ENCODE peak calls at places on chromosomes 13 and 19, in ten cellular contexts. Y is right lobe of liver, G is HCT116, F is nephron progenitor cell, K is body of pancreas, U is uterus, L is AG04449, D is fibroblast of lung, J is Caco-2, E is K562. W is an unnamed sample.

GRCh38 chr13:94234766-94235165 is 244.7 kb downstream of the DCT start:
- DNase-seq in L (no peak), J (no peak), G (no peak), Y (no peak), E (no peak), F (no peak), D (no peak), K (no peak), U (no peak), W (no peak)

GRCh38 chr19:51493776-51494175 is 7.8 kb downstream of the SIGLEC12 start:
- DNase-seq in Y (no peak), F (no peak), G (no peak), E (no peak), J (no peak), D (no peak), K (peak; percentile 11), U (no peak), L (no peak), W (no peak)

GRCh38 chr13:29369060-29369743 is 226.3 kb downstream of the SLC7A1 start:
- DNase-seq in G (peak; percentile 27), L (no peak), D (peak; percentile 23), J (no peak), U (no peak), E (no peak), Y (no peak), F (peak; percentile 17), K (peak; percentile 16), W (no peak)

GRCh38 chr13:50229935-50230334 is 214.7 kb downstream of the KCNRG start:
- DNase-seq in E (no peak), D (no peak), G (no peak), U (no peak), Y (no peak), L (no peak), J (no peak), F (no peak), K (no peak), W (no peak)

GRCh38 chr19:51368366-51369282 is at the start of gene CLDND2:
- DNase-seq in E (peak; percentile 40), G (no peak), J (no peak), L (no peak), D (no peak), Y (no peak), K (no peak), U (no peak), F (no peak), W (no peak)

GRCh38 chr13:103297083-103297482 is 230.9 kb upstream of the SLC10A2 start:
- DNase-seq in L (no peak), J (no peak), F (no peak), U (no peak), K (no peak), D (no peak), Y (no peak), E (no peak), G (no peak), W (no peak)

GRCh38 chr13:73412933-73413332 is 354.1 kb downstream of the KLF5 start:
- DNase-seq in Y (no peak), L (no peak), U (no peak), G (peak; percentile 60), E (no peak), J (no peak), K (no peak), D (no peak), F (no peak), W (no peak)

GRCh38 chr13:76828316-76828741 is 57.9 kb downstream of the KCTD12 start:
- DNase-seq in G (no peak), Y (no peak), D (no peak), J (no peak), L (no peak), F (no peak), U (no peak), K (no peak), E (no peak), W (no peak)

GRCh38 chr19:40530091-40530901 is 46.4 kb upstream of the SHKBP1 start:
- DNase-seq in U (no peak), D (no peak), J (no peak), K (no peak), G (no peak), Y (peak; percentile 22), F (peak; percentile 92), E (peak; percentile 97), L (no peak), W (no peak)

GRCh38 chr19:5128251-5128931 is 159.5 kb downstream of the KDM4B start:
- DNase-seq in G (no peak), J (no peak), U (peak; percentile 67), K (peak; percentile 93), D (peak; percentile 83), F (peak; percentile 70), Y (peak; percentile 67), E (peak; percentile 93), L (no peak), W (no peak)

GRCh38 chr19:58279925-58280316 is 1.2 kb downstream of the ZNF8 start:
- DNase-seq in J (no peak), U (no peak), G (no peak), K (no peak), E (no peak), Y (no peak), L (no peak), F (no peak), D (no peak), W (no peak)

GRCh38 chr13:74056829-74057564 is 77.2 kb downstream of the KLF12 start:
- DNase-seq in F (no peak), D (no peak), U (peak; percentile 20), Y (no peak), E (no peak), L (no peak), K (peak; percentile 10), G (no peak), J (no peak), W (no peak)

GRCh38 chr19:33102893-33103292 is 21.9 kb downstream of the GPATCH1 start:
- DNase-seq in F (no peak), K (no peak), E (no peak), J (no peak), D (no peak), L (no peak), U (no peak), Y (no peak), G (no peak), W (no peak)

GRCh38 chr13:92716749-92717148 is 509.9 kb upstream of the GPC6 start:
- DNase-seq in Y (no peak), G (no peak), U (no peak), J (no peak), D (peak; percentile 21), E (no peak), F (no peak), K (no peak), L (no peak), W (no peak)

GRCh38 chr13:105139380-105140285 is 1395.8 kb downstream of the EFNB2 start:
- DNase-seq in L (no peak), Y (peak; percentile 18), G (peak; percentile 44), F (no peak), K (peak; percentile 38), J (peak; percentile 45), D (peak; percentile 6), U (no peak), E (no peak), W (no peak)
- TF ChIP-seq CTCF in L (no peak), Y (no peak), G (peak; percentile 16), F (no peak), K (no peak), J (no peak), D (peak; percentile 69), U (no peak), E (no peak), W (no peak)

DNA sequence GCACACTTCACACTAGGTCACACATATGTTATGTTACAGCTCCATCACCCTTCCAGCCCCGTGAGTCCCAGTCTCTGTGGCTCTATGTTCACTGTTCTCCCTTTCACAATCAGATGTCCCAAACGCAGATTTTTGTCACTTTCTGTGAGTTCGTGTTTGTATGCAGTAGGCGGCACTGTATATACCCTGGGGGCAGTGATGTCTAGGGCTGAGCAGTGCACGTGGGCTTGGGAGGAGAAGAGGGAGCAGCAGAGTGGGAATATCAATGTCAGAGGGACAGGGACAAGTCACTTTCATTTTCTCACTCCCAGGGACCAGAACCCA is 22.0 kb downstream of the PSG1 start:
- DNase-seq in K (no peak), E (no peak), J (no peak), G (no peak), Y (no peak), F (no peak), D (no peak), U (no peak), L (no peak), W (no peak)
- TF ChIP-seq CTCF in K (no peak), E (no peak), J (no peak), G (peak; percentile 9), Y (no peak), F (no peak), D (no peak), U (no peak), L (no peak), W (no peak)

GRCh38 chr19:11251650-11252314 is 10.5 kb downstream of the DOCK6 start:
- DNase-seq in E (no peak), F (no peak), D (no peak), U (no peak), Y (no peak), K (no peak), L (no peak), J (no peak), G (no peak), W (no peak)

GRCh38 chr19:11252665-11253355 is 9.5 kb downstream of the DOCK6 start:
- DNase-seq in J (no peak), E (no peak), F (no peak), Y (no peak), L (no peak), K (no peak), U (no peak), D (no peak), G (no peak), W (no peak)

GRCh38 chr19:11256189-11256588 is 6.1 kb downstream of the DOCK6 start:
- DNase-seq in G (no peak), D (no peak), Y (no peak), U (peak; percentile 51), E (no peak), F (peak; percentile 45), J (no peak), L (no peak), K (peak; percentile 13), W (no peak)

GRCh38 chr19:11257827-11258380 is 4.4 kb downstream of the DOCK6 start:
- DNase-seq in L (no peak), G (no peak), D (no peak), K (no peak), Y (no peak), J (no peak), F (no peak), U (no peak), E (no peak), W (no peak)

DNA sequence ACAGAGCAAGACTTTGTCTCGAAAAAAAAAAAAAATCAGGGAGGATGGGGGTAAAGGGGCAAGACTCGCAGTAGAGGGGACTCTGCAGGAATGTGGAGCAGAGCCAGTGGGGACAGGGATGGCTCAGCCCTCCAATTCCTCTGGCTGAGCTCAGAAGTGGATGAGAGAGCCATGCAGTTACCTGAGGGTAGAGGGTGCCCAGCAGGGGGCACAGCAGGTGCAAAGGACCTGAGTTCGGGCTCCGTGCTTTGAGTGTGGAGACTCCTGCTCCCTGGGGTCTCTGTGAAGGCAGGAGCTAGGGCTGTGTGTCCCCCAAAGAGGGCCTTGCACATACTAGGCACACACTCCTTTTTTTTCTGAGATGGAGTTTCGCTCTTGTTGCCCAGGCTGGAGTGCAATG is 7.7 kb downstream of the DOCK6 start:
- DNase-seq in G (no peak), J (no peak), Y (no peak), D (no peak), K (no peak), L (no peak), U (no peak), E (no peak), F (no peak), W (no peak)
- TF ChIP-seq CTCF in G (peak; percentile 8), J (no peak), Y (peak; percentile 13), D (no peak), K (no peak), L (no peak), U (no peak), E (no peak), F (no peak), W (peak; percentile 34)

GRCh38 chr13:46296920-46297319 is 85.2 kb downstream of the LRRC63 start:
- DNase-seq in Y (no peak), F (no peak), K (peak; percentile 13), L (peak; percentile 83), E (no peak), G (peak; percentile 19), J (no peak), U (no peak), D (peak; percentile 89), W (no peak)
- TF ChIP-seq CTCF in Y (no peak), F (no peak), K (no peak), L (peak; percentile 9), E (no peak), G (no peak), J (no peak), U (no peak), D (no peak), W (no peak)